ENCODE peak calls at places on chromosomes 6 and 20, in ten cellular contexts. W is upper lobe of left lung; I is CD4-positive, CD25-positive, alpha-beta regulatory T cell; M is IMR-90; V is body of pancreas; G is GM23248; Q is kidney; N is stomach; P is heart left ventricle; T is A549. C is an unnamed sample. For H3K4me1, the result is how much of the 10 kb centered on the place peaks cover.

GRCh38 chr6:159094444-159095252 is 49.9 kb upstream of the TAGAP start:
- DNase-seq in W (peak), I (no peak), M (no peak), V (no peak), G (no peak), Q (no peak), N (no peak), P (no peak), T (no peak), C (no peak)

GRCh38 chr20:18093388-18093787 is 35.7 kb upstream of the OVOL2 start:
- DNase-seq in W (peak), I (no peak), M (no peak), V (no peak), G (no peak), Q (no peak), N (no peak), P (no peak), T (no peak), C (no peak)

GRCh38 chr20:13868331-13868730 is 83.5 kb downstream of the NDUFAF5 start:
- DNase-seq in W (no peak), I (no peak), M (peak), V (no peak), G (peak), Q (no peak), N (no peak), P (no peak), T (peak), C (peak)

GRCh38 chr20:50169329-50169823 is 15.9 kb upstream of the PEDS1 start:
- DNase-seq in W (no peak), I (peak), M (peak), V (peak), G (peak), Q (peak), N (peak), P (peak), T (peak), C (peak)

GRCh38 chr6:138577151-138577915 is 78.0 kb upstream of the NHSL1 start:
- DNase-seq in W (no peak), I (no peak), M (no peak), V (no peak), G (no peak), Q (no peak), N (no peak), P (peak), T (no peak), C (no peak)

GRCh38 chr6:21873562-21873961 is 280.0 kb downstream of the SOX4 start:
- DNase-seq in W (no peak), I (no peak), M (peak), V (peak), G (peak), Q (no peak), N (no peak), P (peak), T (no peak), C (peak)

GRCh38 chr6:115643762-115644161 is 416.9 kb downstream of the FRK start:
- DNase-seq in W (no peak), I (no peak), M (peak), V (no peak), G (peak), Q (no peak), N (no peak), P (no peak), T (peak), C (no peak)

GRCh38 chr6:14066782-14067406 is 50.7 kb upstream of the CD83 start:
- DNase-seq in W (no peak), I (no peak), M (peak), V (peak), G (peak), Q (no peak), N (no peak), P (no peak), T (peak), C (no peak)

GRCh38 chr6:112222111-112222726 is 32.1 kb downstream of the LAMA4 start:
- DNase-seq in W (no peak), I (no peak), M (peak), V (no peak), G (peak), Q (no peak), N (no peak), P (no peak), T (no peak), C (no peak)

GRCh38 chr20:20782747-20783146 is 70.3 kb upstream of the RALGAPA2 start:
- DNase-seq in W (no peak), I (no peak), M (no peak), V (no peak), G (no peak), Q (no peak), N (no peak), P (no peak), T (no peak), C (no peak)

GRCh38 chr6:117441824-117442264 is 16.1 kb upstream of the ROS1 start:
- DNase-seq in W (no peak), I (no peak), M (peak), V (no peak), G (peak), Q (no peak), N (no peak), P (no peak), T (peak), C (no peak)

GRCh38 chr20:51360451-51361230 is 181.9 kb downstream of the NFATC2 start:
- DNase-seq in W (peak), I (no peak), M (peak), V (no peak), G (peak), Q (no peak), N (no peak), P (no peak), T (peak), C (no peak)

GRCh38 chr20:3218307-3218988 is 9.2 kb downstream of the ITPA start:
- DNase-seq in W (peak), I (peak), M (no peak), V (peak), G (peak), Q (peak), N (peak), P (peak), T (peak), C (peak)

GRCh38 chr20:41001497-41001896 is 27.1 kb upstream of the TOP1 start:
- DNase-seq in W (no peak), I (no peak), M (peak), V (no peak), G (peak), Q (no peak), N (no peak), P (no peak), T (no peak), C (no peak)

GRCh38 chr6:165807249-165807951 is 144.4 kb upstream of the PDE10A start:
- DNase-seq in W (no peak), I (no peak), M (no peak), V (no peak), G (no peak), Q (no peak), N (no peak), P (no peak), T (no peak), C (no peak)

GRCh38 chr6:30130887-30131862 is 4.8 kb upstream of the TRIM40 start:
- DNase-seq in W (no peak), I (peak), M (peak), V (peak), G (peak), Q (peak), N (peak), P (peak), T (peak), C (peak)

GRCh38 chr6:14450133-14451040 is 332.8 kb downstream of the CD83 start:
- DNase-seq in W (no peak), I (no peak), M (peak), V (no peak), G (peak), Q (no peak), N (no peak), P (no peak), T (no peak), C (no peak)

GRCh38 chr20:10476319-10476724 is 41.2 kb downstream of the SLX4IP start:
- DNase-seq in W (no peak), I (no peak), M (peak), V (no peak), G (peak), Q (no peak), N (no peak), P (no peak), T (no peak), C (no peak)

GRCh38 chr6:14246876-14247275 is 129.3 kb downstream of the CD83 start:
- DNase-seq in W (no peak), I (no peak), M (no peak), V (no peak), G (no peak), Q (no peak), N (no peak), P (no peak), T (no peak), C (no peak)

GRCh38 chr20:56328861-56329260 is 29.9 kb upstream of the FAM210B start:
- DNase-seq in W (no peak), I (no peak), M (peak), V (no peak), G (peak), Q (no peak), N (no peak), P (no peak), T (peak), C (no peak)

GRCh38 chr6:157841211-157841840 is 18.3 kb downstream of the SNX9 start:
- DNase-seq in W (no peak), I (no peak), M (no peak), V (peak), G (peak), Q (no peak), N (peak), P (no peak), T (peak), C (no peak)

GRCh38 chr20:32316667-32317066 is 39.2 kb downstream of the KIF3B start:
- DNase-seq in W (no peak), I (no peak), M (peak), V (peak), G (peak), Q (no peak), N (no peak), P (no peak), T (peak), C (no peak)

GRCh38 chr20:14883324-14883723 is 545.9 kb upstream of the FLRT3 start:
- DNase-seq in W (no peak), I (no peak), M (no peak), V (no peak), G (no peak), Q (no peak), N (no peak), P (no peak), T (no peak), C (no peak)

GRCh38 chr6:2450546-2450945 is 205.1 kb upstream of the GMDS start:
- DNase-seq in W (peak), I (no peak), M (no peak), V (peak), G (no peak), Q (no peak), N (peak), P (peak), T (no peak), C (peak)

GRCh38 chr20:62816879-62817873 is at the start of gene COL9A3:
- DNase-seq in W (peak), I (no peak), M (no peak), V (peak), G (peak), Q (no peak), N (no peak), P (no peak), T (no peak), C (no peak)

GRCh38 chr6:37513155-37513554 is 13.5 kb upstream of the CCDC167 start:
- DNase-seq in W (no peak), I (no peak), M (no peak), V (no peak), G (no peak), Q (no peak), N (no peak), P (no peak), T (no peak), C (no peak)

GRCh38 chr6:37514840-37515239 is 15.1 kb upstream of the CCDC167 start:
- DNase-seq in W (peak), I (no peak), M (no peak), V (peak), G (no peak), Q (no peak), N (no peak), P (no peak), T (no peak), C (no peak)

GRCh38 chr6:37514377-37514776 is 14.7 kb upstream of the CCDC167 start:
- DNase-seq in W (no peak), I (no peak), M (peak), V (no peak), G (peak), Q (no peak), N (no peak), P (no peak), T (no peak), C (no peak)

GRCh38 chr6:37512400-37512958 is 12.8 kb upstream of the CCDC167 start:
- DNase-seq in W (no peak), I (no peak), M (no peak), V (no peak), G (no peak), Q (no peak), N (no peak), P (no peak), T (no peak), C (no peak)

GRCh38 chr6:37513576-37513975 is 13.9 kb upstream of the CCDC167 start:
- DNase-seq in W (no peak), I (no peak), M (no peak), V (no peak), G (no peak), Q (no peak), N (no peak), P (no peak), T (no peak), C (no peak)
- H3K4me1 ChIP-seq in W (under half), I (half or more), M (under half), V (under half), G (under half), Q (under half), N (under half), P (under half), T (under half), C (under half)

DNA sequence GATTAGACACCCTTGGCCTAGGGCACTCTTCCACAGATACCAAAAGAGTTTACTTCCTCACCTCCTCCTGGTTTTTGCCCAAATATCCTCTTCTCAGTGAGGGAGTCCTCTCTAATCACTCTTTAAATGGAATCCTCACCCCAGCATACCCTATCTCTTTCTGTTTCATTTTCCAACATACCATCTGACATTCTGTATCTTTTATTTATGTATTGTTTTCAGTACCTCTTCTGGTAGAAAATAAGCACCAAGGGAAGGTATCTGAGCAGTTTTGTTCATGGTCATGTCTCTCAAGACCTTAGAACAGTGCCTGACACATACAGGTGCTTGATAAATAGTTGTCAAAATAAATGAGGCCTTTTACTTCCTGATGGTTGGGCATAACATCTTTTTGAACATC is 55.1 kb downstream of the KIAA0408 start:
- DNase-seq in W (no peak), I (no peak), M (no peak), V (no peak), G (no peak), Q (no peak), N (no peak), P (no peak), T (no peak), C (no peak)
- H3K27ac ChIP-seq in W (no peak), I (no peak), M (no peak), V (no peak), G (no peak), Q (no peak), N (no peak), P (no peak), T (no peak), C (no peak)

GRCh38 chr6:109166643-109167042 is 71.3 kb downstream of the CEP57L1 start:
- DNase-seq in W (no peak), I (no peak), M (no peak), V (no peak), G (no peak), Q (no peak), N (no peak), P (no peak), T (no peak), C (no peak)
- H3K4me3 ChIP-seq in W (no peak), I (no peak), M (no peak), V (no peak), G (no peak), Q (no peak), N (no peak), P (no peak), T (no peak), C (no peak)

DNA sequence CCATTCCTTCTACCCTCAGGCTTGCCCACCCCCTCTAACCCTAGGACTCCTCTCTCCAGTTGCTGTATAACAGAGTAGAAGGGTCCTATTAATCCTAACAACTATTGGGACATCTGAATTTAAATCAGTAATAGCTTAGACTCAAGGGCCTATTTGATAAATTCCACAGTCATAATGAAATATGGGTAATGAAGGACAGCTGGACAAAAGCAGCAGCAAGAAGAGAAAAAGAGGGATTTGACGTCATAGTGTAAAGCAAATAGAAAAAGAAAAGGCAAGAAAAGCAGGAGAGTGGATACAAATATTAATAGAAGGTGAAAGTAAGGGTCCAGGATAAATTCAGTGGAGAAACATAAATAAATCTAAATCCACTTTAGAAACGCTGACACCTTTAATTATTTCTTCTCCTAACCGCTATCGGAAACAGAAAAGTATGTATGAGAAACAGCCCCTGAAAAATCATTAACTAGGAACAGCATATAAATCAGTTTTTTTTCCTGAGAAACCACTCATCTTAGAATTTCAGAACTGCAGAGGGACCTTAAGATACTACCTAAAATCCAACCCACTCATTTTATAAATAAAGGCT is 12.8 kb downstream of the FKBP5 start:
- DNase-seq in W (no peak), I (no peak), M (no peak), V (no peak), G (no peak), Q (no peak), N (no peak), P (no peak), T (no peak), C (no peak)
- H3K4me1 ChIP-seq in W (under half), I (under half), M (under half), V (half or more), G (under half), Q (under half), N (half or more), P (under half), T (under half), C (under half)